ENCODE peak calls at places on chromosomes 4 and X, in five cellular contexts. W, B, Z, A and T are unnamed samples.

GRCh38 chr4:133598779-133599178 is 449.7 kb downstream of the PCDH10 start:
- DNase-seq in Z (no peak), W (no peak), B (no peak), A (no peak), T (no peak)

GRCh38 chrX:54044877-54045328 is 630 bp upstream of the PHF8 start:
- DNase-seq in Z (no peak), W (no peak), A (no peak), B (no peak), T (no peak)

GRCh38 chrX:44873415-44874270 is 655 bp downstream of the KDM6A start:
- DNase-seq in W (peak; percentile 31), A (peak; percentile 85), B (peak; percentile 83), Z (peak; percentile 38), T (no peak)

GRCh38 chrX:112677167-112677566 is 2.6 kb downstream of the LHFPL1 start:
- DNase-seq in W (no peak), B (no peak), Z (no peak), A (no peak), T (no peak)

GRCh38 chr4:120070191-120070590 is 3.5 kb upstream of the MAD2L1 start:
- DNase-seq in A (no peak), B (no peak), Z (no peak), W (no peak), T (no peak)

GRCh38 chr4:41307633-41308032 is 50.9 kb downstream of the UCHL1 start:
- DNase-seq in W (no peak), B (no peak), Z (no peak), A (no peak), T (no peak)

GRCh38 chrX:112646651-112647050 is 33.1 kb downstream of the LHFPL1 start:
- DNase-seq in Z (no peak), A (no peak), W (no peak), B (no peak), T (no peak)

GRCh38 chrX:53637479-53637878 is 49.0 kb downstream of the HUWE1 start:
- DNase-seq in B (no peak), Z (no peak), A (no peak), W (no peak), T (no peak)

GRCh38 chr4:73597594-73597993 is 22.6 kb downstream of the RASSF6 start:
- DNase-seq in A (no peak), Z (no peak), B (no peak), W (no peak), T (no peak)

GRCh38 chr4:128301979-128302378 is 14.4 kb upstream of the PGRMC2 start:
- DNase-seq in B (no peak), Z (no peak), A (no peak), W (no peak), T (no peak)

GRCh38 chr4:93646225-93646930 is 182.2 kb upstream of the ATOH1 start:
- DNase-seq in A (no peak), W (no peak), B (no peak), Z (peak; percentile 7), T (no peak)

GRCh38 chrX:14073561-14073960 is 43.9 kb upstream of the GEMIN8 start:
- DNase-seq in A (no peak), W (no peak), Z (no peak), B (no peak), T (no peak)

GRCh38 chrX:69319376-69319775 is 154.1 kb upstream of the PJA1 start:
- DNase-seq in B (no peak), Z (no peak), W (no peak), A (no peak), T (no peak)

GRCh38 chr4:184359905-184360304 is 114.4 kb downstream of the IRF2 start:
- DNase-seq in Z (no peak), B (no peak), A (no peak), W (no peak), T (no peak)

GRCh38 chr4:123481034-123481433 is 84.4 kb downstream of the SPRY1 start:
- DNase-seq in W (no peak), B (no peak), Z (no peak), A (no peak), T (no peak)

GRCh38 chrX:24231169-24231568 is 81.6 kb downstream of the ZFX start:
- DNase-seq in B (no peak), Z (no peak), A (no peak), W (no peak), T (no peak)

GRCh38 chr4:153296424-153296823 is 48.1 kb upstream of the MND1 start:
- DNase-seq in B (no peak), W (no peak), Z (no peak), A (no peak), T (no peak)

GRCh38 chr4:22670953-22671352 is 21.8 kb upstream of the GBA3 start:
- DNase-seq in A (no peak), B (no peak), Z (no peak), W (no peak), T (no peak)

GRCh38 chr4:189087981-189088380 is 852.7 kb upstream of the FRG1 start:
- DNase-seq in W (no peak), Z (no peak), A (no peak), B (no peak), T (no peak)

GRCh38 chrX:120672389-120672788 is 42.5 kb upstream of the C1GALT1C1 start:
- DNase-seq in B (peak; percentile 69), A (no peak), Z (no peak), W (no peak), T (no peak)

GRCh38 chr4:2253160-2254084 is 8.5 kb downstream of the MXD4 start:
- DNase-seq in W (peak; percentile 10), A (no peak), Z (no peak), B (peak; percentile 49), T (no peak)

GRCh38 chrX:40864972-40865371 is 129.6 kb upstream of the MED14 start:
- DNase-seq in A (no peak), B (no peak), Z (no peak), W (no peak), T (no peak)

GRCh38 chr4:183723561-183724228 is 64.6 kb downstream of the TRAPPC11 start:
- DNase-seq in Z (no peak), W (no peak), B (no peak), A (no peak), T (no peak)

GRCh38 chr4:67810011-67810410 is 55.8 kb upstream of the GNRHR start:
- DNase-seq in A (no peak), B (no peak), W (no peak), Z (no peak), T (no peak)

GRCh38 chr4:186948361-186949291 is 225.0 kb upstream of the FAT1 start:
- DNase-seq in A (no peak), Z (peak; percentile 35), B (no peak), W (no peak), T (no peak)

GRCh38 chrX:47218920-47219815 is 687 bp downstream of the CDK16 start:
- DNase-seq in B (peak; percentile 83), Z (peak; percentile 49), A (peak; percentile 78), W (peak; percentile 49), T (peak; percentile 10)

GRCh38 chr4:76513517-76513916 is 78.5 kb downstream of the SHROOM3 start:
- DNase-seq in Z (no peak), A (no peak), W (no peak), B (no peak), T (no peak)

GRCh38 chr4:114383721-114384120 is 214.9 kb upstream of the UGT8 start:
- DNase-seq in A (no peak), B (no peak), W (no peak), Z (no peak), T (no peak)

GRCh38 chr4:187027231-187027760 is 303.6 kb upstream of the FAT1 start:
- DNase-seq in W (no peak), Z (peak; percentile 5), B (no peak), A (no peak), T (no peak)

GRCh38 chrX:53262918-53263394 is 18.4 kb downstream of the IQSEC2 start:
- DNase-seq in W (no peak), A (no peak), B (no peak), Z (no peak), T (no peak)

GRCh38 chr4:94833394-94833793 is 75.6 kb downstream of the BMPR1B start:
- DNase-seq in A (no peak), Z (no peak), W (no peak), B (no peak), T (no peak)